ENCODE peak calls at places on chromosomes 3 and 15, in five cellular contexts. M is mucosa of descending colon, L is AG04450, B is body of pancreas, Y is stomach. A is an unnamed sample.

GRCh38 chr3:193890036-193890897 is 245.7 kb upstream of the HES1 start:
- DNase-seq in B (no peak), L (no peak), Y (peak; percentile 21), M (peak; percentile 52), A (no peak)

GRCh38 chr15:85865070-85865684 is 70.5 kb upstream of the KLHL25 start:
- DNase-seq in L (no peak), B (peak; percentile 29), Y (no peak), M (peak; percentile 30), A (peak; percentile 58)

GRCh38 chr3:105402287-105402801 is 35.6 kb downstream of the ALCAM start:
- DNase-seq in M (no peak), L (no peak), B (no peak), Y (no peak), A (no peak)

GRCh38 chr3:141114816-141115458 is 63.8 kb downstream of the SPSB4 start:
- DNase-seq in Y (no peak), M (peak; percentile 17), L (no peak), B (peak; percentile 75), A (no peak)

GRCh38 chr3:126153695-126154360 is 26.6 kb downstream of the ALDH1L1 start:
- DNase-seq in Y (no peak), B (no peak), L (no peak), M (no peak), A (no peak)

GRCh38 chr15:75843618-75844610 is 667 bp downstream of the UBE2Q2 start:
- DNase-seq in B (peak; percentile 61), L (no peak), M (peak; percentile 77), Y (peak; percentile 52), A (peak; percentile 61)

GRCh38 chr15:40320409-40320808 is 3.1 kb upstream of the INAFM2 start:
- DNase-seq in L (no peak), M (no peak), B (no peak), Y (no peak), A (no peak)

GRCh38 chr15:83322061-83322460 is 37.6 kb upstream of the BNC1 start:
- DNase-seq in Y (no peak), M (no peak), L (no peak), B (no peak), A (no peak)

GRCh38 chr3:12139111-12139511 is 19.6 kb downstream of the TIMP4 start:
- DNase-seq in Y (no peak), L (peak; percentile 54), B (no peak), M (peak; percentile 36), A (no peak)

GRCh38 chr15:68786753-68787152 is 33.9 kb downstream of the ANP32A start:
- DNase-seq in M (no peak), L (no peak), B (no peak), Y (no peak), A (no peak)

GRCh38 chr15:34644851-34645250 is 61.4 kb upstream of the GOLGA8B start:
- DNase-seq in B (no peak), L (no peak), Y (no peak), M (no peak), A (no peak)

GRCh38 chr15:62068071-62068786 is 1.5 kb downstream of the C2CD4A start:
- DNase-seq in M (peak; percentile 45), Y (peak; percentile 58), L (no peak), B (peak; percentile 72), A (no peak)

GRCh38 chr3:87810427-87810826 is 248.4 kb downstream of the CGGBP1 start:
- DNase-seq in Y (no peak), L (no peak), B (no peak), M (no peak), A (no peak)

GRCh38 chr3:32571192-32571485 is 481 bp upstream of the DYNC1LI1 start:
- DNase-seq in B (no peak), Y (no peak), M (no peak), L (no peak), A (peak; percentile 75)

GRCh38 chr3:1752205-1752604 is 346.5 kb upstream of the CNTN4 start:
- DNase-seq in B (no peak), Y (no peak), L (no peak), M (no peak), A (no peak)
- H3K9me3 ChIP-seq in B (no peaks in the 10 kb centered on the region), Y (peaks cover 32% of the 10 kb centered on the region), L (peaks cover 12% of the 10 kb centered on the region), M (peaks cover 14% of the 10 kb centered on the region), A (no peaks in the 10 kb centered on the region)

GRCh38 chr3:178987745-178988144 is 83.9 kb downstream of the ZMAT3 start:
- DNase-seq in L (no peak), M (no peak), B (no peak), Y (no peak), A (no peak)
- H3K9me3 ChIP-seq in L (peaks cover 17% of the 10 kb centered on the region), M (peaks cover 34% of the 10 kb centered on the region), B (no peaks in the 10 kb centered on the region), Y (peaks cover 49% of the 10 kb centered on the region), A (peaks cover 43% of the 10 kb centered on the region)

GRCh38 chr15:25068696-25069095 is 113.9 kb downstream of the SNRPN start:
- DNase-seq in M (no peak), B (no peak), Y (no peak), L (no peak), A (no peak)
- H3K9me3 ChIP-seq in M (peaks cover 100% of the 10 kb centered on the region), B (no peaks in the 10 kb centered on the region), Y (peaks cover 100% of the 10 kb centered on the region), L (peaks cover 97% of the 10 kb centered on the region), A (peaks cover 92% of the 10 kb centered on the region)

GRCh38 chr3:113310960-113311359 is 99.6 kb downstream of the BOC start:
- DNase-seq in B (no peak), L (no peak), Y (no peak), M (no peak), A (no peak)

GRCh38 chr3:113312416-113312815 is 101.1 kb downstream of the BOC start:
- DNase-seq in B (no peak), L (no peak), Y (no peak), M (no peak), A (no peak)

GRCh38 chr3:113314923-113315322 is 103.6 kb downstream of the BOC start:
- DNase-seq in Y (no peak), M (no peak), L (no peak), B (no peak), A (no peak)
- H3K9me3 ChIP-seq in Y (peaks cover 6% of the 10 kb centered on the region), M (peaks cover 14% of the 10 kb centered on the region), L (no peaks in the 10 kb centered on the region), B (peaks cover 4% of the 10 kb centered on the region), A (no peaks in the 10 kb centered on the region)

DNA sequence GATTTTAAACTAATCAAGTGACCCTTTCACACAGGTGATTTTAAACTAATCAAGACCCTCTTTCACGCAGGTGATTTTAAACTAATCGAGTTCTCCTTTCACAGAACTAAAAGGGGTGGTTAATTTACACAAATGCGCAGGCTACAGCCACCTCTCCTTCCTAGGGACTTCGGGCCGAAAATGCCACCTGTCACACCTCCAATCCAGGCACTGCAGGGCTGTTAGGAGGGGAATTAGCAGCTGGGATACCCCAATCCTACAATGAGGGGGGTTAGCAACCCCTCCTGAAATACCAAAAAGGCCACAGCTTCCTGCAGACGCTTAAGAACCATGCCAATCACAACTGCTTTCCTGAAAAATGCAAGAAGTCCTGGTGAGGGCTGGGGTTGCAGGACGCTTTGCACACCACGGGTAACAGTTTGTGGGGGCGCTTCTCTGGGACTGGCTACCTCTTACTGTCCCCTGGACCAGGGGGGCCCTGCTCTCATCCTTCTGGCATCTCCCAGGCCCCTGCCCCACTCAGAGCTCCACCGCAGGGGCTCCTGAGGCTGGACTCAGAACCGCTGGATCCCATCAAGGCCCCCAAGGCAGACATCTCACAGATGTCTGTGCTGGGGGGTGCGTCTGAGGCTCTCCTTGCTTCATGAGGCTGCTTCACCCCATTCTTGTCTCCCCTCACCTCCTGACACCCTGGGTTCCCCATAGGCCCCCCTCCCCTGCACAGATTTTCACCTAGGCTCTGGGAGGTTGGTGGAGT is 145.9 kb downstream of the OR4M2 start:
- DNase-seq in L (no peak), Y (no peak), M (no peak), B (no peak), A (no peak)
- H3K9me3 ChIP-seq in L (peaks cover 90% of the 10 kb centered on the region), Y (no peaks in the 10 kb centered on the region), M (peaks cover 69% of the 10 kb centered on the region), B (no peaks in the 10 kb centered on the region), A (no peaks in the 10 kb centered on the region)

GRCh38 chr3:39192490-39193092 is at the start of gene XIRP1:
- DNase-seq in B (no peak), Y (no peak), M (no peak), L (no peak), A (no peak)
- H3K9me3 ChIP-seq in B (no peaks in the 10 kb centered on the region), Y (no peaks in the 10 kb centered on the region), M (no peaks in the 10 kb centered on the region), L (no peaks in the 10 kb centered on the region), A (no peaks in the 10 kb centered on the region)

A was measured in right atrium auricular region.